ENCODE peak calls at places on chromosomes 12 and 14, in four cellular contexts. One of them, this sample, is unnamed. For H3K9me3 and H3K4me1, the result is how much of the 10 kb centered on the place peaks cover.

GRCh38 chr14:41558527-41558926 is 48.1 kb upstream of the LRFN5 start:
- DNase-seq in HepG2: no peak
- DNase-seq in K562: no peak
- DNase-seq in H9: no peak
- DNase-seq in this sample: no peak

GRCh38 chr12:112901271-112901670 is 5.5 kb upstream of the OAS1 start:
- DNase-seq in HepG2: no peak
- DNase-seq in K562: no peak
- DNase-seq in H9: no peak
- DNase-seq in this sample: no peak

GRCh38 chr14:53365516-53366130 is 212.5 kb upstream of the DDHD1 start:
- DNase-seq in HepG2: no peak
- DNase-seq in K562: no peak
- DNase-seq in H9: no peak
- DNase-seq in this sample: no peak

GRCh38 chr12:109582636-109583035 is 9.0 kb downstream of the MVK start:
- DNase-seq in HepG2: peak
- DNase-seq in K562: peak
- DNase-seq in H9: peak
- DNase-seq in this sample: no peak

GRCh38 chr12:47112679-47113078 is 32.9 kb upstream of the AMIGO2 start:
- DNase-seq in HepG2: no peak
- DNase-seq in K562: no peak
- DNase-seq in H9: no peak
- DNase-seq in this sample: no peak

GRCh38 chr14:22844221-22845102 is 8.1 kb downstream of the MMP14 start:
- DNase-seq in HepG2: no peak
- DNase-seq in K562: no peak
- DNase-seq in H9: no peak
- DNase-seq in this sample: no peak

GRCh38 chr14:101120636-101121398 is 217.3 kb upstream of the RTL1 start:
- DNase-seq in HepG2: no peak
- DNase-seq in K562: no peak
- DNase-seq in H9: peak
- DNase-seq in this sample: peak

GRCh38 chr14:47269788-47270492 is 405.5 kb downstream of the MDGA2 start:
- DNase-seq in HepG2: no peak
- DNase-seq in K562: no peak
- DNase-seq in H9: no peak
- DNase-seq in this sample: no peak

GRCh38 chr12:52015393-52016081 is 8.8 kb downstream of the TAMALIN start:
- DNase-seq in HepG2: no peak
- DNase-seq in K562: no peak
- DNase-seq in H9: no peak
- DNase-seq in this sample: no peak

GRCh38 chr12:105253882-105254513 is 18.0 kb upstream of the APPL2 start:
- DNase-seq in HepG2: peak
- DNase-seq in K562: no peak
- DNase-seq in H9: no peak
- DNase-seq in this sample: no peak

GRCh38 chr12:6323340-6323994 is 13.0 kb downstream of the PLEKHG6 start:
- DNase-seq in HepG2: peak
- DNase-seq in K562: peak
- DNase-seq in H9: peak
- DNase-seq in this sample: peak

GRCh38 chr12:128795530-128796361 is 28.0 kb downstream of the SLC15A4 start:
- DNase-seq in HepG2: no peak
- DNase-seq in K562: no peak
- DNase-seq in H9: no peak
- DNase-seq in this sample: peak

GRCh38 chr12:26100966-26101744 is 23.7 kb downstream of the BHLHE41 start:
- DNase-seq in HepG2: no peak
- DNase-seq in K562: no peak
- DNase-seq in H9: no peak
- DNase-seq in this sample: no peak

GRCh38 chr12:116631619-116632018 is 72.4 kb downstream of the MAP1LC3B2 start:
- DNase-seq in HepG2: no peak
- DNase-seq in K562: no peak
- DNase-seq in H9: no peak
- DNase-seq in this sample: no peak

GRCh38 chr12:43111608-43112007 is 440.4 kb downstream of the ADAMTS20 start:
- DNase-seq in HepG2: no peak
- DNase-seq in K562: no peak
- DNase-seq in H9: no peak
- DNase-seq in this sample: peak

GRCh38 chr12:100794441-100795192 is at the start of gene ANO4:
- DNase-seq in HepG2: no peak
- DNase-seq in K562: no peak
- DNase-seq in H9: peak
- DNase-seq in this sample: no peak

GRCh38 chr12:13981296-13981962 is at the start of gene GRIN2B:
- DNase-seq in HepG2: no peak
- DNase-seq in K562: no peak
- DNase-seq in H9: peak
- DNase-seq in this sample: no peak

GRCh38 chr14:106642090-106642489 is 1115.7 kb downstream of the TMEM121 start:
- DNase-seq in HepG2: no peak
- DNase-seq in K562: no peak
- DNase-seq in H9: no peak
- DNase-seq in this sample: no peak
- H3K9me3 ChIP-seq in HepG2: under half
- H3K9me3 ChIP-seq in K562: under half
- H3K9me3 ChIP-seq in H9: half or more
- H3K9me3 ChIP-seq in this sample: under half

GRCh38 chr12:101966496-101966895 is 89.1 kb downstream of the DRAM1 start:
- DNase-seq in HepG2: no peak
- DNase-seq in K562: no peak
- DNase-seq in H9: no peak
- DNase-seq in this sample: no peak
- H3K4me1 ChIP-seq in HepG2: under half
- H3K4me1 ChIP-seq in K562: under half
- H3K4me1 ChIP-seq in H9: under half
- H3K4me1 ChIP-seq in this sample: under half

DNA sequence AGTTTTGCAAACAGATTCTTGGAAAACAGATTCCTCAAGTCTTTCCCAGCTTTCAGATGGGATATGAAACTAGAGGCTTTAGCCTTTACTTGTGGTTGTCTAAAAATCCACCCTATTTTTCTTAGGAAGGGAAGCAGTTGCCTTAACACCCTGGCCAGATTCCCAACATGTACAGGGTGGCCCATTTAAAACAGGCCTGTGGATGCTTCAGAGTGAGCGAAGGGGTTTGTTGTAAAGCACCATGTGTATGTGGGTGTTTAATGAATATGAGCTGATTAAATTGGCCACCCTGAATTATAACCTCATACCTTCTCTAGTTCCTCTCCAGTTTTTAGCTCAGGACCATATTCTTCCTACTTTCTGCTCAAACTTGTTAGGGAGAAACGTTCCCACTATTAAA is 415.8 kb downstream of the ZFP36L1 start:
- DNase-seq in HepG2: no peak
- DNase-seq in K562: no peak
- DNase-seq in H9: no peak
- DNase-seq in this sample: no peak
- H2AFZ ChIP-seq in HepG2: no peak
- H2AFZ ChIP-seq in K562: peak
- H2AFZ ChIP-seq in H9: no peak
- H2AFZ ChIP-seq in this sample: no peak

GRCh38 chr14:94062344-94062904 is 18.6 kb downstream of the DDX24 start:
- DNase-seq in HepG2: no peak
- DNase-seq in K562: no peak
- DNase-seq in H9: no peak
- DNase-seq in this sample: no peak
- H3K9me3 ChIP-seq in HepG2: under half
- H3K9me3 ChIP-seq in K562: under half
- H3K9me3 ChIP-seq in H9: under half
- H3K9me3 ChIP-seq in this sample: under half

GRCh38 chr14:73775339-73776193 is 61.4 kb upstream of the PNMA1 start:
- DNase-seq in HepG2: no peak
- DNase-seq in K562: no peak
- DNase-seq in H9: no peak
- DNase-seq in this sample: no peak
- H3K4me1 ChIP-seq in HepG2: half or more
- H3K4me1 ChIP-seq in K562: under half
- H3K4me1 ChIP-seq in H9: under half
- H3K4me1 ChIP-seq in this sample: half or more

GRCh38 chr12:103547929-103548328 is 39.1 kb upstream of the STAB2 start:
- DNase-seq in HepG2: no peak
- DNase-seq in K562: no peak
- DNase-seq in H9: no peak
- DNase-seq in this sample: no peak
- H2AFZ ChIP-seq in HepG2: no peak
- H2AFZ ChIP-seq in K562: no peak
- H2AFZ ChIP-seq in H9: no peak
- H2AFZ ChIP-seq in this sample: no peak

GRCh38 chr14:105843444-105844046 is 317.2 kb downstream of the TMEM121 start:
- DNase-seq in HepG2: no peak
- DNase-seq in K562: no peak
- DNase-seq in H9: peak
- DNase-seq in this sample: no peak
- H3K9me3 ChIP-seq in HepG2: under half
- H3K9me3 ChIP-seq in K562: under half
- H3K9me3 ChIP-seq in H9: half or more
- H3K9me3 ChIP-seq in this sample: under half

GRCh38 chr12:89951050-89951693 is 242.5 kb upstream of the ATP2B1 start:
- DNase-seq in HepG2: no peak
- DNase-seq in K562: peak
- DNase-seq in H9: no peak
- DNase-seq in this sample: no peak
- H3K4me1 ChIP-seq in HepG2: under half
- H3K4me1 ChIP-seq in K562: under half
- H3K4me1 ChIP-seq in H9: under half
- H3K4me1 ChIP-seq in this sample: under half

This sample was measured in Karpas-422.